ENCODE peak calls at places on chromosomes 12 and 14, in ten cellular contexts. M is tibial nerve; W is CD4-positive, alpha-beta memory T cell; D is left lung; H is thyroid gland; E is osteoblast; V is esophagus squamous epithelium; S is breast epithelium; K is fibroblast of lung; Q is heart right ventricle. N is an unnamed sample. For H3K27me3 and H3K4me1, the result is how much of the 10 kb centered on the place peaks cover.

GRCh38 chr12:13222076-13222475 is 25.6 kb downstream of the EMP1 start:
- DNase-seq in M (no peak), V (no peak), E (no peak), Q (peak), D (peak), K (no peak), W (no peak), H (peak), S (no peak), N (no peak)

GRCh38 chr12:39872425-39872824 is 233.5 kb downstream of the SLC2A13 start:
- DNase-seq in D (no peak), Q (no peak), H (no peak), V (no peak), M (no peak), E (no peak), W (no peak), K (peak), S (no peak), N (no peak)

GRCh38 chr12:50188875-50189575 is 21.9 kb upstream of the CERS5 start:
- DNase-seq in S (no peak), H (peak), E (no peak), W (peak), V (no peak), D (no peak), K (no peak), M (no peak), Q (no peak), N (no peak)

GRCh38 chr14:33705521-33705920 is 245.4 kb downstream of the EGLN3 start:
- DNase-seq in K (peak), Q (no peak), E (no peak), D (no peak), M (no peak), S (no peak), H (no peak), W (no peak), V (no peak), N (no peak)

GRCh38 chr12:62803756-62804155 is 131.2 kb downstream of the PPM1H start:
- DNase-seq in K (no peak), V (no peak), D (no peak), Q (no peak), E (no peak), S (no peak), W (no peak), M (no peak), H (no peak), N (no peak)

GRCh38 chr12:6195665-6196535 is 4.3 kb upstream of the CD9 start:
- DNase-seq in S (peak), K (peak), V (no peak), H (peak), W (peak), Q (peak), E (peak), D (peak), M (peak), N (peak)

GRCh38 chr14:31993521-31993941 is 83.6 kb upstream of the ARHGAP5 start:
- DNase-seq in W (no peak), M (no peak), H (no peak), S (no peak), K (peak), Q (no peak), E (no peak), V (no peak), D (no peak), N (no peak)

GRCh38 chr12:79512068-79512467 is 178.7 kb downstream of the PAWR start:
- DNase-seq in M (no peak), S (no peak), E (peak), W (no peak), D (no peak), H (no peak), Q (no peak), V (no peak), K (no peak), N (no peak)

GRCh38 chr12:108297895-108298760 is 41.0 kb downstream of the CMKLR1 start:
- DNase-seq in Q (no peak), D (no peak), V (no peak), W (no peak), S (no peak), E (no peak), K (no peak), H (no peak), M (no peak), N (no peak)

GRCh38 chr12:45336331-45336730 is 120.4 kb downstream of the ANO6 start:
- DNase-seq in K (peak), H (no peak), D (no peak), Q (no peak), E (no peak), W (no peak), V (no peak), M (no peak), S (no peak), N (no peak)

GRCh38 chr14:54818201-54819133 is 84.2 kb downstream of the GCH1 start:
- DNase-seq in D (no peak), K (peak), V (no peak), Q (no peak), E (peak), S (no peak), H (no peak), W (no peak), M (no peak), N (no peak)

GRCh38 chr14:55133416-55133815 is 4.4 kb downstream of the LGALS3 start:
- DNase-seq in H (no peak), W (no peak), S (no peak), V (no peak), Q (no peak), E (peak), K (peak), D (no peak), M (no peak), N (no peak)

GRCh38 chr14:68927956-68928675 is 51.0 kb downstream of the ACTN1 start:
- DNase-seq in H (no peak), E (no peak), V (no peak), K (no peak), D (no peak), M (no peak), S (no peak), W (no peak), Q (no peak), N (no peak)

GRCh38 chr14:75459099-75459741 is 31.4 kb downstream of the JDP2 start:
- DNase-seq in S (peak), W (no peak), K (no peak), Q (peak), H (peak), M (no peak), V (no peak), D (peak), E (no peak), N (no peak)

GRCh38 chr12:125330645-125331341 is 265.6 kb downstream of the AACS start:
- DNase-seq in D (peak), E (peak), V (no peak), S (peak), K (peak), W (peak), M (peak), H (peak), Q (peak), N (no peak)

GRCh38 chr12:66409195-66409871 is 107.0 kb downstream of the HELB start:
- DNase-seq in H (peak), S (no peak), K (peak), E (no peak), D (no peak), Q (no peak), M (peak), V (no peak), W (peak), N (peak)

GRCh38 chr14:93953263-93953662 is 23.1 kb downstream of the ASB2 start:
- DNase-seq in V (no peak), H (no peak), D (peak), W (no peak), S (no peak), Q (no peak), E (no peak), M (no peak), K (no peak), N (no peak)

GRCh38 chr12:68349921-68350606 is 17.9 kb upstream of the MDM1 start:
- DNase-seq in Q (no peak), S (no peak), D (no peak), H (no peak), W (no peak), K (no peak), M (no peak), V (no peak), E (peak), N (no peak)

GRCh38 chr12:76137611-76138010 is 53.1 kb upstream of the NAP1L1 start:
- DNase-seq in V (no peak), E (no peak), K (peak), D (no peak), W (no peak), H (no peak), M (no peak), S (no peak), Q (no peak), N (no peak)

GRCh38 chr12:69154585-69155363 is 84.6 kb upstream of the CPSF6 start:
- DNase-seq in H (peak), M (peak), E (no peak), K (peak), W (peak), Q (peak), V (no peak), D (no peak), S (peak), N (peak)

GRCh38 chr14:104286086-104286485 is 147.7 kb downstream of the KIF26A start:
- DNase-seq in E (no peak), K (no peak), Q (no peak), S (no peak), D (peak), H (no peak), M (no peak), W (no peak), V (no peak), N (no peak)

GRCh38 chr12:100267603-100268281 is 765 bp downstream of the SCYL2 start:
- DNase-seq in D (no peak), W (peak), Q (no peak), H (no peak), S (no peak), K (peak), M (peak), V (no peak), E (no peak), N (no peak)

GRCh38 chr14:100692859-100693558 is 33.7 kb upstream of the DLK1 start:
- DNase-seq in Q (no peak), H (no peak), S (no peak), W (no peak), E (peak), D (peak), M (no peak), V (no peak), K (peak), N (no peak)

GRCh38 chr12:28946361-28946760 is 202.7 kb upstream of the FAR2 start:
- DNase-seq in E (no peak), M (no peak), K (no peak), H (no peak), Q (no peak), S (no peak), D (no peak), W (no peak), V (no peak), N (no peak)
- H3K27me3 ChIP-seq in E (under half), M (under half), K (under half), H (under half), Q (under half), S (under half), D (under half), W (under half), V (under half), N (under half)

DNA sequence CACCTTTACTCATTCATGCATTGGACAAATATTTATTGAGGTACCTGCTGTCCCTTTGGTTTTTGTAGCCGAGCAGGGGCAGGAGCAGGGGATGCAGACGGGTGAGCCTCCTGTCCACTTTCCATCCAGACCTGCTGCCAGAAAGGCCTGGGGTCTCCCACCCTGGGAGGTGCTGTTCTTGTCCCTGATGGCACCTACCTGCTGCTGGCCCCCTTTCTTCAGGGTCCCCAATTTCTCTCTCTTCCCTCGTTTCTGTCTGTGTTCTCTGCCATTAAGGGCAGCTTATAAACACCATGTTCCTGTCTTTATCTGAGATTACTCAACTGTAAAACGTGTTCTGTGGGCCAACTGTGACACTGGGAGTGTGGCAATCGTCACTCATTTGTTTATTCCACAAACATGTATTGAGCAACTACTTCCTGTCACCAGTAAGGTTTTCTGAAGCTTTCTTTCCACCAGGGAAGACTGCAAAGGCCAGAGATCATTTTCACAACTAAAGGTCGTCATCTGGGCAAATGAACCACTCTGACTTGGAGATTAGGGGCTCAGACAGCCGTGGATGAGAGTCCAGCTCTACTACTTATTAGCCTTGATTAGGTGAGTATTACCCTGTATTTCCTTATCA is at the start of gene HAL:
- DNase-seq in W (no peak), Q (no peak), E (no peak), V (no peak), H (no peak), S (no peak), K (no peak), D (no peak), M (no peak), N (no peak)
- H3K4me3 ChIP-seq in W (no peak), Q (no peak), E (no peak), V (no peak), H (no peak), S (no peak), K (no peak), D (no peak), M (no peak), N (no peak)

GRCh38 chr14:91233936-91234790 is 10.3 kb downstream of the GPR68 start:
- DNase-seq in W (no peak), S (no peak), V (no peak), D (no peak), M (no peak), Q (peak), E (no peak), K (no peak), H (no peak), N (no peak)

GRCh38 chr14:91234791-91235114 is 9.8 kb downstream of the GPR68 start:
- DNase-seq in D (no peak), Q (no peak), V (no peak), M (no peak), H (no peak), E (no peak), S (no peak), K (no peak), W (no peak), N (no peak)

GRCh38 chr14:91232052-91232451 is 12.5 kb downstream of the GPR68 start:
- DNase-seq in S (no peak), K (no peak), W (no peak), Q (no peak), D (no peak), E (no peak), V (no peak), H (no peak), M (no peak), N (no peak)

GRCh38 chr14:91231446-91231845 is 13.1 kb downstream of the GPR68 start:
- DNase-seq in K (no peak), Q (no peak), H (no peak), S (no peak), E (peak), V (no peak), D (no peak), W (no peak), M (no peak), N (no peak)

GRCh38 chr14:91232631-91233030 is 11.9 kb downstream of the GPR68 start:
- DNase-seq in S (no peak), H (no peak), K (no peak), E (peak), W (no peak), V (no peak), M (no peak), Q (no peak), D (no peak), N (no peak)
- H3K4me1 ChIP-seq in S (under half), H (under half), K (under half), E (under half), W (half or more), V (under half), M (under half), Q (under half), D (half or more), N (half or more)

DNA sequence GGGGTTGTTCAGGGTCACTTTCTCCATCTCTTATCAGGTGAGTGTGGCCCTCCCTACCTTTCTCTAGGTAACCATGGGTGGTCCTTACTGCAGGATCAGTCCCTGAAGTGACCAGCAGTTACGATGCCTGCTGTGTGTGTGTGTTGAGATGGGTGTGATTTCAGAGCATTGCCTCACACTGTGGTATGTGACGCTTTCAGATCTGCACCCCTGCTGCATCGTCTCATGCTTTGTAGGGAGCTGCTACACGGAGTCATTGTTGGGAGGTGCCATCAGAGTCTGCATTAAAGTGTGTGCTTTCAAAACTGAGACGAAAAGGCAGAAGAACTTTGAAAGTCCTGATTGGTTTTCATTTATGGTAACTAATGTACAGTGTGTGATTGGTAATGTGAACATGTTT is 150.4 kb downstream of the PELI2 start:
- DNase-seq in W (no peak), Q (no peak), M (no peak), V (no peak), E (no peak), H (no peak), D (no peak), S (no peak), K (peak), N (no peak)
- H3K27me3 ChIP-seq in W (under half), Q (under half), M (under half), V (under half), E (under half), H (under half), D (under half), S (under half), K (under half), N (under half)